ENCODE peak calls at places on chromosomes 3 and 15, in nine cellular contexts. One of them, this sample, is unnamed.

GRCh38 chr3:52185837-52186236 is 12.1 kb upstream of the ALAS1 start:
- DNase-seq in upper lobe of left lung: no peak
- DNase-seq in tibial nerve: no peak
- DNase-seq in stomach: no peak
- DNase-seq in suprapubic skin: peak; percentile 21
- DNase-seq in esophagus muscularis mucosa: no peak
- DNase-seq in HepG2: no peak
- DNase-seq in transverse colon: no peak
- DNase-seq in K562: no peak
- DNase-seq in this sample: no peak

GRCh38 chr15:51093488-51093864 is 1.2 kb downstream of the TNFAIP8L3 start:
- DNase-seq in upper lobe of left lung: no peak
- DNase-seq in tibial nerve: no peak
- DNase-seq in stomach: no peak
- DNase-seq in suprapubic skin: no peak
- DNase-seq in esophagus muscularis mucosa: no peak
- DNase-seq in HepG2: no peak
- DNase-seq in transverse colon: no peak
- DNase-seq in K562: no peak
- DNase-seq in this sample: no peak

GRCh38 chr15:60421544-60421943 is 23.8 kb upstream of the ANXA2 start:
- DNase-seq in upper lobe of left lung: no peak
- DNase-seq in tibial nerve: no peak
- DNase-seq in stomach: no peak
- DNase-seq in suprapubic skin: no peak
- DNase-seq in esophagus muscularis mucosa: no peak
- DNase-seq in HepG2: no peak
- DNase-seq in transverse colon: no peak
- DNase-seq in K562: no peak
- DNase-seq in this sample: no peak

GRCh38 chr3:169146866-169147245 is 516.7 kb downstream of the MECOM start:
- DNase-seq in upper lobe of left lung: no peak
- DNase-seq in tibial nerve: no peak
- DNase-seq in stomach: no peak
- DNase-seq in suprapubic skin: no peak
- DNase-seq in esophagus muscularis mucosa: no peak
- DNase-seq in HepG2: no peak
- DNase-seq in transverse colon: no peak
- DNase-seq in K562: no peak
- DNase-seq in this sample: no peak

GRCh38 chr3:122183893-122184590 is 574 bp downstream of the CASR start:
- DNase-seq in upper lobe of left lung: peak; percentile 74
- DNase-seq in tibial nerve: no peak
- DNase-seq in stomach: no peak
- DNase-seq in suprapubic skin: no peak
- DNase-seq in esophagus muscularis mucosa: no peak
- DNase-seq in HepG2: no peak
- DNase-seq in transverse colon: no peak
- DNase-seq in K562: no peak
- DNase-seq in this sample: no peak

GRCh38 chr3:100197876-100198275 is 62.9 kb upstream of the TBC1D23 start:
- DNase-seq in upper lobe of left lung: no peak
- DNase-seq in tibial nerve: no peak
- DNase-seq in stomach: no peak
- DNase-seq in suprapubic skin: no peak
- DNase-seq in esophagus muscularis mucosa: peak; percentile 80
- DNase-seq in HepG2: no peak
- DNase-seq in transverse colon: no peak
- DNase-seq in K562: no peak
- DNase-seq in this sample: no peak

GRCh38 chr15:79007066-79007465 is 62.2 kb upstream of the CTSH start:
- DNase-seq in upper lobe of left lung: no peak
- DNase-seq in tibial nerve: peak; percentile 68
- DNase-seq in stomach: peak; percentile 63
- DNase-seq in suprapubic skin: no peak
- DNase-seq in esophagus muscularis mucosa: no peak
- DNase-seq in HepG2: peak; percentile 75
- DNase-seq in transverse colon: peak; percentile 53
- DNase-seq in K562: peak; percentile 79
- DNase-seq in this sample: no peak

GRCh38 chr3:11212301-11212613 is 58.0 kb downstream of the HRH1 start:
- DNase-seq in upper lobe of left lung: no peak
- DNase-seq in tibial nerve: no peak
- DNase-seq in stomach: peak; percentile 10
- DNase-seq in suprapubic skin: peak; percentile 39
- DNase-seq in esophagus muscularis mucosa: no peak
- DNase-seq in HepG2: no peak
- DNase-seq in transverse colon: no peak
- DNase-seq in K562: no peak
- DNase-seq in this sample: no peak

GRCh38 chr15:101804941-101805340 is 1.6 kb downstream of the OR4F6 start:
- DNase-seq in upper lobe of left lung: no peak
- DNase-seq in tibial nerve: no peak
- DNase-seq in stomach: no peak
- DNase-seq in suprapubic skin: no peak
- DNase-seq in esophagus muscularis mucosa: no peak
- DNase-seq in HepG2: no peak
- DNase-seq in transverse colon: no peak
- DNase-seq in K562: no peak
- DNase-seq in this sample: no peak

GRCh38 chr3:187878776-187879524 is 133.7 kb upstream of the BCL6 start:
- DNase-seq in upper lobe of left lung: no peak
- DNase-seq in tibial nerve: no peak
- DNase-seq in stomach: no peak
- DNase-seq in suprapubic skin: no peak
- DNase-seq in esophagus muscularis mucosa: no peak
- DNase-seq in HepG2: no peak
- DNase-seq in transverse colon: no peak
- DNase-seq in K562: no peak
- DNase-seq in this sample: no peak

GRCh38 chr15:38275951-38276350 is 23.3 kb downstream of the SPRED1 start:
- DNase-seq in upper lobe of left lung: no peak
- DNase-seq in tibial nerve: no peak
- DNase-seq in stomach: no peak
- DNase-seq in suprapubic skin: no peak
- DNase-seq in esophagus muscularis mucosa: no peak
- DNase-seq in HepG2: no peak
- DNase-seq in transverse colon: no peak
- DNase-seq in K562: no peak
- DNase-seq in this sample: no peak

GRCh38 chr15:38271895-38272294 is 19.3 kb downstream of the SPRED1 start:
- DNase-seq in upper lobe of left lung: no peak
- DNase-seq in tibial nerve: no peak
- DNase-seq in stomach: no peak
- DNase-seq in suprapubic skin: no peak
- DNase-seq in esophagus muscularis mucosa: no peak
- DNase-seq in HepG2: no peak
- DNase-seq in transverse colon: no peak
- DNase-seq in K562: no peak
- DNase-seq in this sample: no peak

GRCh38 chr15:38274135-38274534 is 21.5 kb downstream of the SPRED1 start:
- DNase-seq in upper lobe of left lung: no peak
- DNase-seq in tibial nerve: no peak
- DNase-seq in stomach: no peak
- DNase-seq in suprapubic skin: no peak
- DNase-seq in esophagus muscularis mucosa: no peak
- DNase-seq in HepG2: no peak
- DNase-seq in transverse colon: no peak
- DNase-seq in K562: no peak
- DNase-seq in this sample: no peak
- TF ChIP-seq EP300 in upper lobe of left lung: no peak
- TF ChIP-seq EP300 in tibial nerve: no peak
- TF ChIP-seq EP300 in stomach: no peak
- TF ChIP-seq EP300 in suprapubic skin: no peak
- TF ChIP-seq EP300 in esophagus muscularis mucosa: no peak
- TF ChIP-seq EP300 in HepG2: no peak
- TF ChIP-seq EP300 in transverse colon: no peak
- TF ChIP-seq EP300 in K562: no peak
- TF ChIP-seq EP300 in this sample: no peak

GRCh38 chr3:193816656-193817311 is 223.8 kb downstream of the OPA1 start:
- DNase-seq in upper lobe of left lung: peak; percentile 69
- DNase-seq in tibial nerve: peak; percentile 59
- DNase-seq in stomach: peak; percentile 73
- DNase-seq in suprapubic skin: no peak
- DNase-seq in esophagus muscularis mucosa: no peak
- DNase-seq in HepG2: no peak
- DNase-seq in transverse colon: peak; percentile 83
- DNase-seq in K562: peak; percentile 57
- DNase-seq in this sample: peak; percentile 87
- TF ChIP-seq CTCF in upper lobe of left lung: no peak
- TF ChIP-seq CTCF in tibial nerve: no peak
- TF ChIP-seq CTCF in stomach: no peak
- TF ChIP-seq CTCF in suprapubic skin: no peak
- TF ChIP-seq CTCF in esophagus muscularis mucosa: no peak
- TF ChIP-seq CTCF in HepG2: no peak
- TF ChIP-seq CTCF in transverse colon: peak; percentile 14
- TF ChIP-seq CTCF in K562: no peak
- TF ChIP-seq CTCF in this sample: no peak

DNA sequence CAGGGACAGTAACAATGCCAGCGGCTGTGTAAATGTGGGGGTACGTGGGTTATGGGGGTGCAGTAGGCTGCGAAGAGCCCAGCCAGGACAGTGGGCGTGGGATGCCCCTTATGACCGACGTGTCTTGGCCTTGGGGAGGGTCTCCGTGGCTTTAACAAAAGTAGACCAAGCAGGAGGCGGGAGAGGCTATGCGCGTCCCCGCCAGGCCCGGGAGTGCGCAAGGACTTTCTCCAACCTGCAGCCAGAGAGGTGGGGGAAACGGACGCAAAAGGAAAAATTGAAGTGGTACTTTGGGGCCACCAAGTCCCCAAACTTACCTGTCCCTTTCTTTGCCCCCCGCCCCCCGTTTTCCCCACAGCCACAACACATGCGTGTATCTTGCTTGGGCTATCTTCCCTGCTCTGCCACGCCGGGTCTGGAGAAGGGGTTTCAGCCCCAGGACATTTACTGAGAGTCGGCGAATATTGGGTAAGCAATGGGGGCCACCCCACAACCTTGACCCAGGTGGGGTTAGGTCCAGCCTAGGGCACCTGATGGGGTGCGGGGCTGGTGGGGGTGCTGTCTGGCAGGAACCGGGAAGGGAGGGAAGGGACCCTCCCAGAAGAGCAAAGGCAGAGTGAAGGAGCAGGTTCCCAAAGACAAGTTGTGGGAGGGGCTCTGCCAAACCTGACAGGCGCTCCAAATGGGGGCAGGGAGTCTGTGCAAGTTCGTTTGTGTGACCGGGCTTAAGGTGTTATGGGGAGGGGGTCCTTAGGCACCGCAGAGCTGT is 647 bp downstream of the ISLR2 start:
- DNase-seq in upper lobe of left lung: peak; percentile 53
- DNase-seq in tibial nerve: no peak
- DNase-seq in stomach: no peak
- DNase-seq in suprapubic skin: no peak
- DNase-seq in esophagus muscularis mucosa: no peak
- DNase-seq in HepG2: no peak
- DNase-seq in transverse colon: no peak
- DNase-seq in K562: no peak
- DNase-seq in this sample: no peak
- H3K27me3 ChIP-seq in upper lobe of left lung: peaks cover 21% of the 10 kb centered on the region
- H3K27me3 ChIP-seq in tibial nerve: peaks cover 95% of the 10 kb centered on the region
- H3K27me3 ChIP-seq in stomach: peaks cover 59% of the 10 kb centered on the region
- H3K27me3 ChIP-seq in suprapubic skin: peaks cover 93% of the 10 kb centered on the region
- H3K27me3 ChIP-seq in esophagus muscularis mucosa: no peaks in the 10 kb centered on the region
- H3K27me3 ChIP-seq in HepG2: peaks cover 10% of the 10 kb centered on the region
- H3K27me3 ChIP-seq in transverse colon: peaks cover 92% of the 10 kb centered on the region
- H3K27me3 ChIP-seq in K562: peaks cover 39% of the 10 kb centered on the region
- H3K27me3 ChIP-seq in this sample: peaks cover 4% of the 10 kb centered on the region

DNA sequence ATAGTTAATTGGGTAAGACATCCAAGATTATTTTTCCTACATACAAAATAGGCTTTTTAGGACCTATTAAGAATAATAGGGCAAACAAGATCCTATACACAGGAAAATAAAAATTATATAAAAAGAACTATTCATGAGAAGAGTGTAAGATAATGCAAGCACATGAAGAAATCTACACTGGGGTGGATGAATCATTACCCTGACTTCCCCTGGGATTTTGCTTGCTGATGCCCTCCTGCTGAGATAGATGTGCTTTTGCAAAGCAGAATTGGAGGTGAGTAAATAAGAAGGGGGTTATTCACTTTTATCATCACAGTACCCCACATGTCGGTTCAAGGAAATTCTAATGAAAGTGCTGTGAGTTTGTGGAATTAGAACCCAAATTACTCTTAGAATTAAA is 48.6 kb downstream of the SLC2A2 start:
- DNase-seq in upper lobe of left lung: no peak
- DNase-seq in tibial nerve: no peak
- DNase-seq in stomach: no peak
- DNase-seq in suprapubic skin: no peak
- DNase-seq in esophagus muscularis mucosa: no peak
- DNase-seq in HepG2: no peak
- DNase-seq in transverse colon: no peak
- DNase-seq in K562: no peak
- DNase-seq in this sample: no peak
- TF ChIP-seq EP300 in upper lobe of left lung: no peak
- TF ChIP-seq EP300 in tibial nerve: no peak
- TF ChIP-seq EP300 in stomach: no peak
- TF ChIP-seq EP300 in suprapubic skin: no peak
- TF ChIP-seq EP300 in esophagus muscularis mucosa: no peak
- TF ChIP-seq EP300 in HepG2: no peak
- TF ChIP-seq EP300 in transverse colon: no peak
- TF ChIP-seq EP300 in K562: no peak
- TF ChIP-seq EP300 in this sample: no peak

This sample was measured in ovary.